ENCODE peak calls at places on chromosomes 16 and 17, in nine cellular contexts. B is foreskin fibroblast; W is lung; N is fibroblast of mammary gland; P is A549; Q is HFFc6; E is cardiac fibroblast; J is fibroblast of the aortic adventitia; I is CD8-positive, alpha-beta T cell. Z is an unnamed sample.

GRCh38 chr17:66647391-66647983 is 187.4 kb upstream of the CACNG5 start:
- DNase-seq in B (no peak), W (no peak), N (no peak), P (no peak), Q (no peak), E (peak), J (peak), I (no peak), Z (no peak)

GRCh38 chr16:69444873-69445517 is 20.6 kb downstream of the CYB5B start:
- DNase-seq in B (no peak), W (no peak), N (peak), P (no peak), Q (no peak), E (peak), J (peak), I (no peak), Z (no peak)

GRCh38 chr16:65825191-65825856 is 541.2 kb upstream of the CDH5 start:
- DNase-seq in B (no peak), W (no peak), N (no peak), P (no peak), Q (no peak), E (no peak), J (no peak), I (no peak), Z (no peak)

GRCh38 chr17:17156511-17156910 is 49.6 kb downstream of the PLD6 start:
- DNase-seq in B (no peak), W (no peak), N (peak), P (no peak), Q (peak), E (peak), J (peak), I (no peak), Z (no peak)

GRCh38 chr16:50673496-50674275 is 7.4 kb downstream of the SNX20 start:
- DNase-seq in B (no peak), W (no peak), N (no peak), P (no peak), Q (no peak), E (no peak), J (no peak), I (no peak), Z (no peak)

GRCh38 chr17:44788139-44788538 is 29.4 kb downstream of the ADAM11 start:
- DNase-seq in B (no peak), W (no peak), N (peak), P (no peak), Q (no peak), E (no peak), J (no peak), I (no peak), Z (no peak)

GRCh38 chr16:3661922-3662321 is 7.4 kb downstream of the DNASE1 start:
- DNase-seq in B (no peak), W (no peak), N (no peak), P (no peak), Q (no peak), E (no peak), J (no peak), I (no peak), Z (no peak)

GRCh38 chr17:41679740-41680425 is 8.8 kb upstream of the EIF1 start:
- DNase-seq in B (no peak), W (no peak), N (no peak), P (no peak), Q (no peak), E (no peak), J (no peak), I (no peak), Z (no peak)

GRCh38 chr17:9371019-9371418 is 204.6 kb downstream of the STX8 start:
- DNase-seq in B (peak), W (no peak), N (peak), P (peak), Q (peak), E (peak), J (peak), I (no peak), Z (no peak)

GRCh38 chr17:43881176-43881575 is 26.2 kb downstream of the MPP2 start:
- DNase-seq in B (no peak), W (no peak), N (no peak), P (no peak), Q (no peak), E (no peak), J (no peak), I (no peak), Z (no peak)

GRCh38 chr16:2386990-2387389 is 42.3 kb upstream of the CCNF start:
- DNase-seq in B (no peak), W (no peak), N (peak), P (no peak), Q (no peak), E (no peak), J (no peak), I (no peak), Z (no peak)

GRCh38 chr16:7577588-7577987 is 244.9 kb downstream of the RBFOX1 start:
- DNase-seq in B (no peak), W (no peak), N (no peak), P (no peak), Q (no peak), E (no peak), J (no peak), I (no peak), Z (no peak)

GRCh38 chr17:64686705-64687104 is 24.6 kb upstream of the SMURF2 start:
- DNase-seq in B (no peak), W (no peak), N (no peak), P (no peak), Q (no peak), E (no peak), J (no peak), I (no peak), Z (no peak)

GRCh38 chr16:52631711-52632110 is 84.8 kb upstream of the TOX3 start:
- DNase-seq in B (no peak), W (no peak), N (no peak), P (no peak), Q (no peak), E (no peak), J (no peak), I (no peak), Z (no peak)

GRCh38 chr17:36505171-36505570 is 18.7 kb downstream of the ZNHIT3 start:
- DNase-seq in B (no peak), W (no peak), N (no peak), P (no peak), Q (no peak), E (no peak), J (no peak), I (no peak), Z (no peak)

GRCh38 chr16:75658175-75658574 is 10.6 kb downstream of the TERF2IP start:
- DNase-seq in B (no peak), W (no peak), N (no peak), P (no peak), Q (no peak), E (no peak), J (no peak), I (no peak), Z (no peak)

GRCh38 chr17:1976000-1976682 is 49.0 kb downstream of the RTN4RL1 start:
- DNase-seq in B (no peak), W (no peak), N (no peak), P (no peak), Q (no peak), E (no peak), J (no peak), I (peak), Z (no peak)

GRCh38 chr16:16009396-16009795 is 60.0 kb downstream of the ABCC1 start:
- DNase-seq in B (no peak), W (no peak), N (no peak), P (no peak), Q (no peak), E (no peak), J (no peak), I (no peak), Z (no peak)

GRCh38 chr17:45430738-45431530 is 1.7 kb downstream of the ARHGAP27 start:
- DNase-seq in B (no peak), W (peak), N (no peak), P (no peak), Q (no peak), E (no peak), J (no peak), I (no peak), Z (peak)

GRCh38 chr17:56289321-56289720 is 136.0 kb downstream of the ANKFN1 start:
- DNase-seq in B (no peak), W (no peak), N (no peak), P (no peak), Q (peak), E (no peak), J (no peak), I (no peak), Z (no peak)

GRCh38 chr16:81861503-81861902 is 82.4 kb downstream of the PLCG2 start:
- DNase-seq in B (no peak), W (no peak), N (no peak), P (no peak), Q (no peak), E (no peak), J (no peak), I (no peak), Z (no peak)

GRCh38 chr17:65558683-65559311 is 2.7 kb downstream of the AXIN2 start:
- DNase-seq in B (no peak), W (no peak), N (no peak), P (no peak), Q (no peak), E (no peak), J (no peak), I (no peak), Z (no peak)

GRCh38 chr17:67211742-67212141 is 33.3 kb downstream of the HELZ start:
- DNase-seq in B (peak), W (no peak), N (peak), P (no peak), Q (no peak), E (peak), J (peak), I (no peak), Z (no peak)

GRCh38 chr17:66403846-66404597 is 101.6 kb downstream of the PRKCA start:
- DNase-seq in B (no peak), W (no peak), N (no peak), P (no peak), Q (no peak), E (peak), J (no peak), I (peak), Z (no peak)

GRCh38 chr17:53571342-53571741 is 251.4 kb upstream of the KIF2B start:
- DNase-seq in B (no peak), W (no peak), N (no peak), P (no peak), Q (no peak), E (no peak), J (no peak), I (no peak), Z (no peak)

GRCh38 chr16:54933281-54934150 is 2.9 kb downstream of the IRX5 start:
- DNase-seq in B (no peak), W (no peak), N (no peak), P (no peak), Q (no peak), E (no peak), J (no peak), I (no peak), Z (no peak)

GRCh38 chr16:23254338-23254737 is 47.8 kb upstream of the SCNN1B start:
- DNase-seq in B (peak), W (no peak), N (peak), P (no peak), Q (peak), E (no peak), J (no peak), I (no peak), Z (no peak)

GRCh38 chr17:35730400-35731005 is 936 bp upstream of the RASL10B start:
- DNase-seq in B (no peak), W (no peak), N (peak), P (no peak), Q (no peak), E (no peak), J (no peak), I (no peak), Z (no peak)

GRCh38 chr16:64459821-64460220 is 662.0 kb downstream of the CDH11 start:
- DNase-seq in B (no peak), W (no peak), N (peak), P (no peak), Q (no peak), E (peak), J (peak), I (no peak), Z (no peak)

GRCh38 chr16:11497329-11497805 is 89.4 kb downstream of the LITAF start:
- DNase-seq in B (peak), W (peak), N (peak), P (peak), Q (peak), E (peak), J (peak), I (no peak), Z (peak)

GRCh38 chr17:62705781-62706597 is 78.5 kb downstream of the MRC2 start:
- DNase-seq in B (peak), W (no peak), N (peak), P (no peak), Q (no peak), E (peak), J (peak), I (no peak), Z (no peak)

GRCh38 chr17:3880983-3881382 is 11.9 kb downstream of the CAMKK1 start:
- DNase-seq in B (no peak), W (no peak), N (no peak), P (no peak), Q (no peak), E (no peak), J (no peak), I (no peak), Z (no peak)

GRCh38 chr17:81379523-81379942 is 15.7 kb upstream of the BAHCC1 start:
- DNase-seq in B (no peak), W (no peak), N (no peak), P (no peak), Q (no peak), E (no peak), J (no peak), I (no peak), Z (no peak)

GRCh38 chr16:66928702-66929388 is 3.5 kb upstream of the RRAD start:
- DNase-seq in B (no peak), W (no peak), N (peak), P (no peak), Q (peak), E (peak), J (peak), I (no peak), Z (no peak)
- TF ChIP-seq CTCF in B (peak), W (no peak), N (peak), P (peak), Q (peak), E (peak), J (peak), I (peak), Z (peak)

GRCh38 chr17:27593232-27593856 is 37.6 kb upstream of the LGALS9 start:
- DNase-seq in B (no peak), W (no peak), N (no peak), P (no peak), Q (no peak), E (no peak), J (no peak), I (no peak), Z (no peak)
- TF ChIP-seq CTCF in B (no peak), W (no peak), N (no peak), P (no peak), Q (no peak), E (no peak), J (no peak), I (no peak), Z (no peak)

DNA sequence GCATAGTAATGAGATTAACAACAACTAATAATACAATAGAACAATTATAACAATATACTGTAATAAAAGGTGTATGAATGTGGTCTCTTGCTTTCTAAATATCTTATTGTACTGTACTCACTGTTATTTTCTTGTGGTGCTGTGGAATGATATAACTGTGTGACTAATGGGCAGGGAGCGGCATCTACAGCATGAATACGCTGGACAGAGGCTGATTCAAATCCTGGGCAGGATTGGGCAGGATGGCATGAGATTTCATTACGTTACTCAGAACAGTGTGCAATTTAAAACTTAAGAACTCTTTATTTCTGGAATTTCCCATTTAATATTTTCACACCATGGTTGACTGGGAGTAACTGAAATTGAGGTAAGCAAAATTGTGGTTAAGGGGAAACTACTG is 1239.8 kb upstream of the GOT2 start:
- DNase-seq in B (no peak), W (no peak), N (no peak), P (no peak), Q (peak), E (no peak), J (no peak), I (no peak), Z (no peak)
- TF ChIP-seq CTCF in B (no peak), W (no peak), N (no peak), P (no peak), Q (no peak), E (no peak), J (no peak), I (no peak), Z (no peak)

GRCh38 chr16:31507929-31508705 is at the start of gene RUSF1:
- DNase-seq in B (peak), W (peak), N (peak), P (peak), Q (peak), E (peak), J (peak), I (peak), Z (peak)

GRCh38 chr16:31513126-31513525 is 4.9 kb upstream of the RUSF1 start:
- DNase-seq in B (peak), W (no peak), N (peak), P (no peak), Q (peak), E (peak), J (peak), I (no peak), Z (no peak)

GRCh38 chr16:31505483-31505882 is 2.7 kb downstream of the RUSF1 start:
- DNase-seq in B (no peak), W (no peak), N (no peak), P (no peak), Q (no peak), E (no peak), J (no peak), I (no peak), Z (no peak)

GRCh38 chr16:31507617-31507928 is 618 bp downstream of the RUSF1 start:
- DNase-seq in B (no peak), W (no peak), N (no peak), P (no peak), Q (no peak), E (no peak), J (no peak), I (no peak), Z (no peak)

GRCh38 chr16:31508706-31509523 is 724 bp upstream of the RUSF1 start:
- DNase-seq in B (peak), W (no peak), N (peak), P (no peak), Q (peak), E (peak), J (peak), I (no peak), Z (no peak)
- TF ChIP-seq CTCF in B (no peak), W (no peak), N (no peak), P (no peak), Q (no peak), E (no peak), J (no peak), I (no peak), Z (no peak)

GRCh38 chr17:50820651-50821050 is 14.7 kb upstream of the WFIKKN2 start:
- DNase-seq in B (no peak), W (no peak), N (no peak), P (no peak), Q (no peak), E (no peak), J (no peak), I (no peak), Z (no peak)

GRCh38 chr17:50828508-50829170 is 6.7 kb upstream of the WFIKKN2 start:
- DNase-seq in B (no peak), W (no peak), N (no peak), P (no peak), Q (no peak), E (no peak), J (no peak), I (no peak), Z (peak)

GRCh38 chr17:50822550-50822949 is 12.8 kb upstream of the WFIKKN2 start:
- DNase-seq in B (no peak), W (no peak), N (no peak), P (no peak), Q (no peak), E (no peak), J (no peak), I (no peak), Z (no peak)

GRCh38 chr17:50825188-50825587 is 10.2 kb upstream of the WFIKKN2 start:
- DNase-seq in B (no peak), W (no peak), N (no peak), P (no peak), Q (no peak), E (no peak), J (no peak), I (no peak), Z (no peak)

GRCh38 chr17:50824429-50824828 is 11.0 kb upstream of the WFIKKN2 start:
- DNase-seq in B (no peak), W (no peak), N (no peak), P (no peak), Q (no peak), E (no peak), J (no peak), I (no peak), Z (no peak)
- TF ChIP-seq CTCF in B (no peak), W (no peak), N (no peak), P (no peak), Q (no peak), E (no peak), J (no peak), I (no peak), Z (no peak)

GRCh38 chr17:22459953-22460350 is 767.6 kb downstream of the KCNJ18 start:
- DNase-seq in B (no peak), W (no peak), N (no peak), P (no peak), Q (no peak), E (no peak), J (no peak), I (no peak), Z (no peak)

GRCh38 chr17:22453181-22453580 is 760.9 kb downstream of the KCNJ18 start:
- DNase-seq in B (no peak), W (no peak), N (no peak), P (no peak), Q (no peak), E (no peak), J (no peak), I (no peak), Z (no peak)

GRCh38 chr17:22459331-22459952 is 767.1 kb downstream of the KCNJ18 start:
- DNase-seq in B (no peak), W (no peak), N (no peak), P (no peak), Q (no peak), E (no peak), J (no peak), I (no peak), Z (no peak)

GRCh38 chr17:22454070-22454999 is 762.0 kb downstream of the KCNJ18 start:
- DNase-seq in B (no peak), W (peak), N (no peak), P (no peak), Q (no peak), E (no peak), J (no peak), I (no peak), Z (no peak)
- TF ChIP-seq CTCF in B (no peak), W (no peak), N (no peak), P (no peak), Q (no peak), E (no peak), J (no peak), I (no peak), Z (no peak)

DNA sequence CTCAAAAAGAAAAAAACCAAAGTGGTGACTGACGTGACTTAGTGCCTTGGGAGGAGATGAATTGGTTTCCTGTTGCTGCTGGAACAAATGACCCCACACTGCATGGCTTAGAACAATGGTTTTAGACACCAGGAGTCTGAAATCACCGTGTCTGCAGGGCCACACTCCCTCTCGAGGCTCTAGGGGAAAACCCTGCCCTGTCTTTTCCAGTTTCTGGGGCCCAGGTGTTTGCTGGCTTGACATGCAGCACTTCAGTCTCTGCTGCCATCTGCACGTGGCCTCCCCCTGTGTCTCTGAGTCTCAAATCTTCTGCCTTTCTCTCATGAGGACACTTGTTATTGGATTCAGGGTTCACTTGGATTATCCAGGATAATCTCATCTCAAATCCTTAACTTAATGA is 323.8 kb upstream of the TNRC6C start:
- DNase-seq in B (no peak), W (no peak), N (no peak), P (no peak), Q (no peak), E (no peak), J (no peak), I (no peak), Z (peak)
- TF ChIP-seq CTCF in B (no peak), W (no peak), N (no peak), P (no peak), Q (no peak), E (no peak), J (no peak), I (no peak), Z (peak)